ENCODE peak calls at places on chromosomes 16 and 17, in five cellular contexts. One of them, this sample, is unnamed.

GRCh38 chr17:75067856-75068255 is 19.9 kb upstream of the SLC16A5 start:
- DNase-seq in H1: no peak
- DNase-seq in NT2/D1: no peak
- DNase-seq in GM12878: no peak
- DNase-seq in HepG2: no peak
- DNase-seq in this sample: no peak

GRCh38 chr16:89217388-89218191 is at the start of gene ZNF778:
- DNase-seq in H1: peak; percentile 86
- DNase-seq in NT2/D1: no peak
- DNase-seq in GM12878: peak; percentile 40
- DNase-seq in HepG2: peak; percentile 77
- DNase-seq in this sample: peak; percentile 87

GRCh38 chr16:10045291-10045775 is 136.9 kb downstream of the GRIN2A start:
- DNase-seq in H1: no peak
- DNase-seq in NT2/D1: no peak
- DNase-seq in GM12878: no peak
- DNase-seq in HepG2: no peak
- DNase-seq in this sample: no peak

GRCh38 chr17:39753514-39754160 is 15.9 kb downstream of the GRB7 start:
- DNase-seq in H1: peak; percentile 70
- DNase-seq in NT2/D1: no peak
- DNase-seq in GM12878: no peak
- DNase-seq in HepG2: no peak
- DNase-seq in this sample: peak; percentile 42

GRCh38 chr16:55053071-55053415 is 122.4 kb downstream of the IRX5 start:
- DNase-seq in H1: no peak
- DNase-seq in NT2/D1: no peak
- DNase-seq in GM12878: no peak
- DNase-seq in HepG2: no peak
- DNase-seq in this sample: no peak

GRCh38 chr17:78315355-78316114 is 44.3 kb downstream of the SOCS3 start:
- DNase-seq in H1: no peak
- DNase-seq in NT2/D1: no peak
- DNase-seq in GM12878: peak; percentile 33
- DNase-seq in HepG2: peak; percentile 45
- DNase-seq in this sample: no peak

GRCh38 chr17:3475155-3475808 is 515 bp upstream of the ASPA start:
- DNase-seq in H1: no peak
- DNase-seq in NT2/D1: no peak
- DNase-seq in GM12878: no peak
- DNase-seq in HepG2: no peak
- DNase-seq in this sample: no peak

GRCh38 chr16:8730335-8730915 is 56.0 kb downstream of the ABAT start:
- DNase-seq in H1: no peak
- DNase-seq in NT2/D1: no peak
- DNase-seq in GM12878: no peak
- DNase-seq in HepG2: no peak
- DNase-seq in this sample: no peak

GRCh38 chr17:13362341-13363122 is 239.2 kb downstream of the HS3ST3A1 start:
- DNase-seq in H1: no peak
- DNase-seq in NT2/D1: no peak
- DNase-seq in GM12878: no peak
- DNase-seq in HepG2: no peak
- DNase-seq in this sample: no peak

GRCh38 chr16:27097671-27098275 is 31.0 kb downstream of the C16orf82 start:
- DNase-seq in H1: no peak
- DNase-seq in NT2/D1: no peak
- DNase-seq in GM12878: no peak
- DNase-seq in HepG2: no peak
- DNase-seq in this sample: no peak

GRCh38 chr16:56257260-56257659 is 66.0 kb downstream of the GNAO1 start:
- DNase-seq in H1: no peak
- DNase-seq in NT2/D1: no peak
- DNase-seq in GM12878: no peak
- DNase-seq in HepG2: no peak
- DNase-seq in this sample: no peak

GRCh38 chr17:41494524-41494923 is 4.8 kb upstream of the KRT36 start:
- DNase-seq in H1: no peak
- DNase-seq in NT2/D1: no peak
- DNase-seq in GM12878: no peak
- DNase-seq in HepG2: peak; percentile 13
- DNase-seq in this sample: no peak

GRCh38 chr17:77369544-77369971 is 228.8 kb downstream of the SEC14L1 start:
- DNase-seq in H1: no peak
- DNase-seq in NT2/D1: no peak
- DNase-seq in GM12878: no peak
- DNase-seq in HepG2: no peak
- DNase-seq in this sample: no peak

GRCh38 chr16:10681310-10682308 is 13.1 kb downstream of the TEKT5 start:
- DNase-seq in H1: no peak
- DNase-seq in NT2/D1: no peak
- DNase-seq in GM12878: no peak
- DNase-seq in HepG2: no peak
- DNase-seq in this sample: no peak

GRCh38 chr17:66963521-66964082 is 905 bp upstream of the CACNG4 start:
- DNase-seq in H1: no peak
- DNase-seq in NT2/D1: no peak
- DNase-seq in GM12878: no peak
- DNase-seq in HepG2: no peak
- DNase-seq in this sample: no peak

GRCh38 chr16:68592466-68593337 is 52.4 kb upstream of the CDH3 start:
- DNase-seq in H1: no peak
- DNase-seq in NT2/D1: no peak
- DNase-seq in GM12878: no peak
- DNase-seq in HepG2: peak; percentile 21
- DNase-seq in this sample: no peak

GRCh38 chr17:50657627-50658026 is 22.9 kb downstream of the ABCC3 start:
- DNase-seq in H1: no peak
- DNase-seq in NT2/D1: no peak
- DNase-seq in GM12878: no peak
- DNase-seq in HepG2: no peak
- DNase-seq in this sample: no peak

GRCh38 chr16:9954181-9954580 is 228.0 kb downstream of the GRIN2A start:
- DNase-seq in H1: no peak
- DNase-seq in NT2/D1: no peak
- DNase-seq in GM12878: no peak
- DNase-seq in HepG2: no peak
- DNase-seq in this sample: no peak

GRCh38 chr17:21194210-21194609 is 19.8 kb downstream of the TMEM11 start:
- DNase-seq in H1: no peak
- DNase-seq in NT2/D1: no peak
- DNase-seq in GM12878: no peak
- DNase-seq in HepG2: no peak
- DNase-seq in this sample: no peak

GRCh38 chr16:22874394-22874793 is 60.4 kb downstream of the HS3ST2 start:
- DNase-seq in H1: no peak
- DNase-seq in NT2/D1: no peak
- DNase-seq in GM12878: no peak
- DNase-seq in HepG2: no peak
- DNase-seq in this sample: no peak

GRCh38 chr17:77610980-77611641 is 347.4 kb upstream of the TNRC6C start:
- DNase-seq in H1: no peak
- DNase-seq in NT2/D1: no peak
- DNase-seq in GM12878: no peak
- DNase-seq in HepG2: no peak
- DNase-seq in this sample: no peak

GRCh38 chr17:39647242-39647641 is 10.3 kb downstream of the STARD3 start:
- DNase-seq in H1: no peak
- DNase-seq in NT2/D1: no peak
- DNase-seq in GM12878: no peak
- DNase-seq in HepG2: no peak
- DNase-seq in this sample: no peak

GRCh38 chr17:18109935-18110334 is 1.4 kb downstream of the MYO15A start:
- DNase-seq in H1: no peak
- DNase-seq in NT2/D1: no peak
- DNase-seq in GM12878: no peak
- DNase-seq in HepG2: no peak
- DNase-seq in this sample: no peak

GRCh38 chr16:79598341-79599181 is 2.0 kb downstream of the MAF start:
- DNase-seq in H1: peak; percentile 67
- DNase-seq in NT2/D1: peak; percentile 77
- DNase-seq in GM12878: no peak
- DNase-seq in HepG2: no peak
- DNase-seq in this sample: peak; percentile 53

GRCh38 chr16:49009204-49009603 is 272.4 kb downstream of the CBLN1 start:
- DNase-seq in H1: no peak
- DNase-seq in NT2/D1: no peak
- DNase-seq in GM12878: no peak
- DNase-seq in HepG2: no peak
- DNase-seq in this sample: no peak

GRCh38 chr16:11047057-11047456 is 102.7 kb downstream of the CLEC16A start:
- DNase-seq in H1: no peak
- DNase-seq in NT2/D1: no peak
- DNase-seq in GM12878: no peak
- DNase-seq in HepG2: no peak
- DNase-seq in this sample: no peak

GRCh38 chr16:60107467-60107866 is 1373.4 kb upstream of the GOT2 start:
- DNase-seq in H1: no peak
- DNase-seq in NT2/D1: no peak
- DNase-seq in GM12878: no peak
- DNase-seq in HepG2: no peak
- DNase-seq in this sample: no peak

GRCh38 chr17:39999067-39999466 is 16.2 kb upstream of the CSF3 start:
- DNase-seq in H1: no peak
- DNase-seq in NT2/D1: no peak
- DNase-seq in GM12878: no peak
- DNase-seq in HepG2: no peak
- DNase-seq in this sample: no peak

GRCh38 chr16:70437017-70437581 is 1.8 kb downstream of the ST3GAL2 start:
- DNase-seq in H1: peak; percentile 67
- DNase-seq in NT2/D1: peak; percentile 91
- DNase-seq in GM12878: no peak
- DNase-seq in HepG2: peak; percentile 57
- DNase-seq in this sample: peak; percentile 58

GRCh38 chr17:49409066-49409465 is 5.6 kb downstream of the PHB1 start:
- DNase-seq in H1: no peak
- DNase-seq in NT2/D1: no peak
- DNase-seq in GM12878: no peak
- DNase-seq in HepG2: no peak
- DNase-seq in this sample: no peak

GRCh38 chr17:38554430-38555350 is 51.1 kb downstream of the SRCIN1 start:
- DNase-seq in H1: no peak
- DNase-seq in NT2/D1: no peak
- DNase-seq in GM12878: no peak
- DNase-seq in HepG2: no peak
- DNase-seq in this sample: no peak

GRCh38 chr17:40402668-40403067 is 15.0 kb downstream of the TOP2A start:
- DNase-seq in H1: no peak
- DNase-seq in NT2/D1: no peak
- DNase-seq in GM12878: no peak
- DNase-seq in HepG2: no peak
- DNase-seq in this sample: no peak

GRCh38 chr16:64782484-64782883 is 339.4 kb downstream of the CDH11 start:
- DNase-seq in H1: no peak
- DNase-seq in NT2/D1: no peak
- DNase-seq in GM12878: no peak
- DNase-seq in HepG2: no peak
- DNase-seq in this sample: no peak

GRCh38 chr16:73161977-73162376 is 114.0 kb upstream of the ZFHX3 start:
- DNase-seq in H1: no peak
- DNase-seq in NT2/D1: no peak
- DNase-seq in GM12878: no peak
- DNase-seq in HepG2: peak; percentile 78
- DNase-seq in this sample: no peak

GRCh38 chr16:68000024-68000423 is 740 bp upstream of the DPEP2 start:
- DNase-seq in H1: no peak
- DNase-seq in NT2/D1: no peak
- DNase-seq in GM12878: no peak
- DNase-seq in HepG2: no peak
- DNase-seq in this sample: peak; percentile 2

GRCh38 chr16:71537643-71538042 is 11.4 kb downstream of the CHST4 start:
- DNase-seq in H1: peak; percentile 76
- DNase-seq in NT2/D1: peak; percentile 55
- DNase-seq in GM12878: peak; percentile 21
- DNase-seq in HepG2: peak; percentile 66
- DNase-seq in this sample: peak; percentile 59
- TF ChIP-seq SUZ12 in H1: no peak
- TF ChIP-seq SUZ12 in NT2/D1: no peak
- TF ChIP-seq SUZ12 in GM12878: no peak
- TF ChIP-seq SUZ12 in HepG2: no peak
- TF ChIP-seq SUZ12 in this sample: no peak

DNA sequence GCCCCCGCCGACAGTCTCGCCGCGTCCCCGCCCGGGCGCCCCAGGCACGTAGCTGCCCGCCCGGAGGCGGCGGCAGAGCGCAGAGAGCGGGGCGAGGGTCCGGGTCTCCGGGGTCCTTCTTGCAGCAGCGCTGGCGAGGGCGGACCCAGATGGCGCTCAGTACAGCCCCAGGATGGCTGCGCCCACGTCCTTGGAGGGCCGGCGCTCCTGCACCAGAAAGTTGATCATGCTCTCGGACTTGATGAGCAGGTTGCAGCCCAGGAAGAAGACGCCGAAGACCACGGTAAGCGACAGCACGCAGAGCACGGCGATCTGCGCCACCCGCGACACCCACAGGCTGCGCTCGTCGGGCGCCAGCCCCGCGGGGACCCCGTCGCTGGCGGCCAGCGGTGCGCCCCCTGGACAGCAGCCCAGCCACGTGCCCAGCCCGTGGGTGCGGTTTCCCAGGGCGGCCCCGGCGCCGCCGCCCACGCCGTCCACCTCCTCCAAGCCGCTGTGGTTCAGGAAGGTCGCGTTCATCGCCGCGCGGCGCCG is 497 bp downstream of the RPRML start:
- DNase-seq in H1: peak; percentile 64
- DNase-seq in NT2/D1: no peak
- DNase-seq in GM12878: no peak
- DNase-seq in HepG2: no peak
- DNase-seq in this sample: peak; percentile 31
- TF ChIP-seq SUZ12 in H1: peak; percentile 82
- TF ChIP-seq SUZ12 in NT2/D1: no peak
- TF ChIP-seq SUZ12 in GM12878: no peak
- TF ChIP-seq SUZ12 in HepG2: no peak
- TF ChIP-seq SUZ12 in this sample: no peak

DNA sequence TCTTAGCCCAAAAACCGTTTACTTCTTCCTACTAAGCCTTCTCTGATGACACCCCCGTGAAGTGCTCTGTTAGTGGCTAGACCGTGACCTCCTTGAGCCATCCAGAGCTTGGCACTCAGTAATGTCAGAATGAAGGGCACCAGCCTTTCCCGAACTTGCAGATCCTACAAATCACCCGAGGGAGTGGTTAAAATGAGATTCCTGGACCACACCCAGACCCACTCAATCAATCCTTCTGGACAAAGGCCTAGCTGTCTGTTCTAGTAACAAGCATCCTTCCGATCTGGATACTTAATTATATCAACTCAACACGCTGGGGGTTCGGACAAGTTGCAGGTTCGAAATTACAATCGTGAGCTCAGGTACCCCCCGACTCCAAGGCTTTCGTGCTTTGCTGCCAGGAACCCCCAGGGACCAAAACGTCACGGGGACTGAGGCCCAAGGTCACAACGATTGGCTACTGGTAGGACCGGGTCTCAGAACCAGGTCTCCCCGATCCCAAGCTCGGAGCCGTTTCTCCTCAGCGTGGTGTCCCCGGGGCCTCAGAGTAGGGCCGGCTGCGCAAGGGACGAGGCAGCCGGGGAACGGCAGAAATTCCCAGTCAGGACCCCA is 549 bp downstream of the CIAPIN1 start:
- DNase-seq in H1: no peak
- DNase-seq in NT2/D1: no peak
- DNase-seq in GM12878: no peak
- DNase-seq in HepG2: no peak
- DNase-seq in this sample: peak; percentile 43
- TF ChIP-seq SUZ12 in H1: no peak
- TF ChIP-seq SUZ12 in NT2/D1: no peak
- TF ChIP-seq SUZ12 in GM12878: no peak
- TF ChIP-seq SUZ12 in HepG2: no peak
- TF ChIP-seq SUZ12 in this sample: no peak

GRCh38 chr17:6775871-6776405 is at the start of gene FBXO39:
- DNase-seq in H1: peak; percentile 80
- DNase-seq in NT2/D1: no peak
- DNase-seq in GM12878: no peak
- DNase-seq in HepG2: no peak
- DNase-seq in this sample: no peak
- TF ChIP-seq SUZ12 in H1: peak; percentile 71
- TF ChIP-seq SUZ12 in NT2/D1: no peak
- TF ChIP-seq SUZ12 in GM12878: no peak
- TF ChIP-seq SUZ12 in HepG2: no peak
- TF ChIP-seq SUZ12 in this sample: no peak

This sample was measured in HEK293T.